ENCODE peak calls at places on chromosomes 12 and 14, in eight cellular contexts. M, E, C, B, P, S, Z and I are unnamed samples. For H3K9me3, the result is how much of the 10 kb centered on the place peaks cover.

GRCh38 chr12:42322567-42322966 is 3.3 kb downstream of the ZCRB1 start:
- DNase-seq in M (no peak), E (no peak), C (no peak), B (no peak), P (no peak), S (no peak), Z (no peak), I (no peak)

GRCh38 chr12:46674818-46675217 is 151.0 kb downstream of the SLC38A4 start:
- DNase-seq in M (no peak), E (peak), C (no peak), B (no peak), P (no peak), S (no peak), Z (no peak), I (no peak)

GRCh38 chr12:124837958-124838803 is 25.5 kb downstream of the SCARB1 start:
- DNase-seq in M (peak), E (peak), C (no peak), B (peak), P (peak), S (peak), Z (peak), I (peak)

GRCh38 chr12:10082057-10082874 is 16.5 kb downstream of the CLEC1A start:
- DNase-seq in M (no peak), E (no peak), C (no peak), B (no peak), P (no peak), S (no peak), Z (no peak), I (no peak)

GRCh38 chr12:121467638-121468403 is 67.9 kb downstream of the RNF34 start:
- DNase-seq in M (no peak), E (no peak), C (peak), B (no peak), P (peak), S (peak), Z (peak), I (peak)

GRCh38 chr12:2049604-2050540 is 2.9 kb upstream of the CACNA1C start:
- DNase-seq in M (no peak), E (no peak), C (no peak), B (no peak), P (peak), S (no peak), Z (no peak), I (no peak)

GRCh38 chr14:53354331-53354730 is 201.2 kb upstream of the DDHD1 start:
- DNase-seq in M (no peak), E (no peak), C (no peak), B (no peak), P (no peak), S (no peak), Z (no peak), I (no peak)

GRCh38 chr12:51386361-51386760 is 4.8 kb downstream of the GALNT6 start:
- DNase-seq in M (no peak), E (peak), C (no peak), B (no peak), P (no peak), S (no peak), Z (no peak), I (no peak)

GRCh38 chr12:96120359-96121100 is 73.6 kb upstream of the ELK3 start:
- DNase-seq in M (peak), E (no peak), C (peak), B (peak), P (no peak), S (no peak), Z (peak), I (no peak)

GRCh38 chr12:76277480-76277879 is 70.7 kb downstream of the BBS10 start:
- DNase-seq in M (no peak), E (peak), C (no peak), B (no peak), P (no peak), S (no peak), Z (no peak), I (no peak)

GRCh38 chr12:63915105-63915830 is 70.8 kb downstream of the SRGAP1 start:
- DNase-seq in M (no peak), E (peak), C (no peak), B (no peak), P (no peak), S (no peak), Z (no peak), I (no peak)

GRCh38 chr14:97977711-97978261 is 1180.6 kb downstream of the VRK1 start:
- DNase-seq in M (peak), E (peak), C (no peak), B (peak), P (peak), S (peak), Z (peak), I (peak)

GRCh38 chr12:271165-271564 is 8.5 kb upstream of the SLC6A13 start:
- DNase-seq in M (no peak), E (no peak), C (no peak), B (no peak), P (no peak), S (peak), Z (no peak), I (no peak)

GRCh38 chr12:62466596-62467411 is at the start of gene MON2:
- DNase-seq in M (peak), E (peak), C (peak), B (peak), P (peak), S (peak), Z (peak), I (peak)

GRCh38 chr14:69666698-69667211 is 55.4 kb downstream of the SUSD6 start:
- DNase-seq in M (no peak), E (peak), C (no peak), B (no peak), P (no peak), S (no peak), Z (no peak), I (no peak)

GRCh38 chr14:74144789-74145188 is 60.0 kb downstream of the LIN52 start:
- DNase-seq in M (no peak), E (no peak), C (no peak), B (no peak), P (no peak), S (no peak), Z (no peak), I (no peak)

GRCh38 chr14:50025073-50025472 is 91.3 kb downstream of the VCPKMT start:
- DNase-seq in M (no peak), E (no peak), C (no peak), B (no peak), P (peak), S (no peak), Z (no peak), I (no peak)

GRCh38 chr14:37056473-37056872 is 115.9 kb downstream of the SLC25A21 start:
- DNase-seq in M (no peak), E (peak), C (no peak), B (no peak), P (no peak), S (no peak), Z (no peak), I (no peak)

GRCh38 chr12:122947352-122947792 is 18.9 kb downstream of the ABCB9 start:
- DNase-seq in M (no peak), E (no peak), C (no peak), B (peak), P (no peak), S (no peak), Z (peak), I (peak)

GRCh38 chr12:15268927-15269552 is 47.8 kb upstream of the RERG start:
- DNase-seq in M (peak), E (peak), C (peak), B (no peak), P (peak), S (peak), Z (peak), I (peak)

GRCh38 chr12:45234134-45234865 is 18.4 kb downstream of the ANO6 start:
- DNase-seq in M (peak), E (peak), C (peak), B (no peak), P (peak), S (peak), Z (no peak), I (peak)

GRCh38 chr12:89421093-89421835 is 69.0 kb upstream of the DUSP6 start:
- DNase-seq in M (no peak), E (no peak), C (no peak), B (no peak), P (no peak), S (no peak), Z (no peak), I (no peak)

GRCh38 chr12:79174656-79175055 is 310.1 kb downstream of the SYT1 start:
- DNase-seq in M (no peak), E (peak), C (no peak), B (no peak), P (no peak), S (no peak), Z (no peak), I (no peak)

GRCh38 chr12:57001448-57001906 is 4.9 kb downstream of the ZBTB39 start:
- DNase-seq in M (peak), E (peak), C (peak), B (peak), P (peak), S (peak), Z (peak), I (peak)

GRCh38 chr14:91363776-91364523 is 53.7 kb downstream of the CCDC88C start:
- DNase-seq in M (no peak), E (no peak), C (no peak), B (peak), P (no peak), S (no peak), Z (peak), I (no peak)

GRCh38 chr12:53355121-53355520 is 19.0 kb upstream of the SP7 start:
- DNase-seq in M (no peak), E (no peak), C (no peak), B (no peak), P (no peak), S (no peak), Z (no peak), I (no peak)

GRCh38 chr14:76938092-76938500 is 90.4 kb downstream of the IRF2BPL start:
- DNase-seq in M (no peak), E (no peak), C (no peak), B (no peak), P (no peak), S (no peak), Z (no peak), I (no peak)

GRCh38 chr14:62428429-62429203 is 616.6 kb downstream of the KCNH5 start:
- DNase-seq in M (no peak), E (peak), C (no peak), B (no peak), P (no peak), S (no peak), Z (no peak), I (no peak)

GRCh38 chr12:68373836-68374314 is 41.7 kb upstream of the MDM1 start:
- DNase-seq in M (no peak), E (no peak), C (no peak), B (no peak), P (no peak), S (no peak), Z (no peak), I (no peak)

GRCh38 chr12:68375701-68376469 is 43.7 kb upstream of the MDM1 start:
- DNase-seq in M (no peak), E (no peak), C (no peak), B (no peak), P (no peak), S (no peak), Z (no peak), I (no peak)

GRCh38 chr12:23204933-23205778 is 580.2 kb downstream of the ETNK1 start:
- DNase-seq in M (peak), E (peak), C (peak), B (no peak), P (no peak), S (no peak), Z (no peak), I (no peak)

GRCh38 chr12:81077686-81078441 is at the start of gene ACSS3:
- DNase-seq in M (peak), E (no peak), C (peak), B (no peak), P (peak), S (peak), Z (no peak), I (peak)

GRCh38 chr12:99200711-99201384 is 446.7 kb upstream of the GARIN6 start:
- DNase-seq in M (no peak), E (peak), C (no peak), B (no peak), P (no peak), S (no peak), Z (no peak), I (no peak)

GRCh38 chr14:77903233-77903632 is 103.3 kb downstream of the ADCK1 start:
- DNase-seq in M (no peak), E (no peak), C (no peak), B (no peak), P (no peak), S (no peak), Z (no peak), I (no peak)

GRCh38 chr12:122423258-122424165 is 1.0 kb upstream of the CLIP1 start:
- DNase-seq in M (peak), E (no peak), C (peak), B (peak), P (no peak), S (no peak), Z (peak), I (no peak)

GRCh38 chr14:76514599-76514998 is 138.7 kb downstream of the ESRRB start:
- DNase-seq in M (no peak), E (peak), C (no peak), B (no peak), P (no peak), S (no peak), Z (no peak), I (no peak)

GRCh38 chr14:104201063-104201462 is 62.7 kb downstream of the KIF26A start:
- DNase-seq in M (no peak), E (no peak), C (no peak), B (no peak), P (no peak), S (no peak), Z (no peak), I (no peak)
- H3K9me3 ChIP-seq in M (under half), E (under half), C (under half), B (under half), P (under half), S (under half), Z (under half), I (under half)

GRCh38 chr12:47687636-47688035 is 18.2 kb downstream of the RPAP3 start:
- DNase-seq in M (no peak), E (no peak), C (no peak), B (no peak), P (no peak), S (no peak), Z (no peak), I (no peak)
- TF ChIP-seq CTCF in M (no peak), E (no peak), C (no peak), B (no peak), P (no peak), S (no peak), Z (no peak), I (no peak)

GRCh38 chr14:22923746-22924145 is 4.8 kb upstream of the RBM23 start:
- DNase-seq in M (no peak), E (no peak), C (no peak), B (no peak), P (no peak), S (no peak), Z (no peak), I (no peak)

GRCh38 chr14:22922294-22922693 is 3.3 kb upstream of the RBM23 start:
- DNase-seq in M (no peak), E (no peak), C (no peak), B (no peak), P (no peak), S (no peak), Z (no peak), I (no peak)

GRCh38 chr14:22926316-22926715 is 2.9 kb downstream of the PRMT5 start:
- DNase-seq in M (no peak), E (peak), C (no peak), B (no peak), P (no peak), S (no peak), Z (peak), I (no peak)

GRCh38 chr14:22928237-22929103 is 706 bp downstream of the PRMT5 start:
- DNase-seq in M (no peak), E (peak), C (peak), B (no peak), P (no peak), S (no peak), Z (no peak), I (no peak)

DNA sequence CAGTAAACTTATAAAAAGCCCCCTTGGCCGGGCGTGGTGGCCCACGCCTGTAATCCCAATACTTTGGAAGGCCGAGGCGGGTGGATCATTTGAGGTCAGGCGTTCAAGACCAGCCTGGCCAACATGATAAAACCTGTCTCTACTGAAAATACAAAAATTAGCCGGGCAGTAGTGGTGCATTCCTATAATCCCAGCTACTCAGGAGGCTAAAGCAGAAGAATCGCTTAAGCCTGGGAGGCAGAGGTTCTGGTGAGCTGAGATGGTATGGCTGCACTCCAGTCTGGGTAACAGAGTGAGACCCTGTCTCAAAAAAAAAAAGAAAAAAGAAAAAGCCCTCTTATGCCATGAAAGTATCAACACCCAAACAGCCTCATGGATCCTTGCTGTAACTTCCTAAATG is 3.7 kb downstream of the PRMT5 start:
- DNase-seq in M (no peak), E (no peak), C (no peak), B (no peak), P (no peak), S (no peak), Z (no peak), I (no peak)
- H3K9me3 ChIP-seq in M (under half), E (under half), C (under half), B (under half), P (under half), S (under half), Z (under half), I (under half)

DNA sequence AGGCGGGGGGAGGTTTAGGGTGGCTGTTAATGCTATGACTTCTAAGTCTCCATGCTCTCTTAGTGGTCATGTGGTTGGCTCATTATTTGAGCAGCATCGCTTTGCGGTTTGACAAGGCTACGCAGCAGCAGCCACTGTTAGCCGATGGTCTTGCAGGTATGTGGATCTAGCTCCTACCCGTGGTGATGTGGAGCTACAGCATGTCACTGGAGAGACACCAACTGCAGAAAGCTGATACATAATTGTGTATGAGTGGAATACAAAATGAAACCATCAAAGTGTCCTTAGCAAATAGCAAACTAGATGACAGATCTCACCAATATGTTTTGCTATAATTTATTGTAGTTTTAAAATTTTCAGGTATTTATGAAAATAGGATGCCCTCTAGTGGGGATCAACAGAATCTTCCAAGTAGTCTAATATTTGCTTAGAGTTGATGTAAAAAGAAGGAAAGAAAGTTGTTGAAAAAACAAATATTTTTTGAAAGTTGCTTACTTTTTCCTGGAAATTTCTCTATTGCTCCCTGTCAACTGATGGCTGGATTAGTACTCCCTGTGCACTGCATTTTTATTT is 94.9 kb downstream of the NAV3 start:
- DNase-seq in M (peak), E (peak), C (peak), B (peak), P (peak), S (peak), Z (peak), I (peak)
- TF ChIP-seq CTCF in M (peak), E (peak), C (peak), B (peak), P (peak), S (peak), Z (peak), I (peak)

GRCh38 chr12:70157099-70157498 is 86.1 kb upstream of the CNOT2 start:
- DNase-seq in M (no peak), E (no peak), C (no peak), B (no peak), P (no peak), S (no peak), Z (no peak), I (no peak)
- H3K9me3 ChIP-seq in M (under half), E (under half), C (under half), B (under half), P (under half), S (under half), Z (under half), I (under half)